ENCODE peak calls at places on chromosomes 5 and 9, in five cellular contexts. Z, D, K, G and U are unnamed samples.

GRCh38 chr9:35658144-35658893 is at the start of gene CCDC107:
- DNase-seq in Z (peak), K (peak), D (peak), G (peak), U (peak)

GRCh38 chr9:127936347-127936852 is 1.3 kb downstream of the DPM2 start:
- DNase-seq in G (no peak), D (no peak), K (no peak), Z (no peak), U (no peak)

GRCh38 chr9:90684776-90685175 is 42.2 kb upstream of the DIRAS2 start:
- DNase-seq in K (no peak), G (no peak), Z (no peak), D (no peak), U (no peak)

GRCh38 chr5:57185301-57185700 is 11.4 kb downstream of the GPBP1 start:
- DNase-seq in G (no peak), K (no peak), D (no peak), Z (no peak), U (no peak)

GRCh38 chr5:164345853-164346252 is 840.4 kb downstream of the MAT2B start:
- DNase-seq in K (no peak), Z (no peak), D (no peak), G (no peak), U (no peak)

GRCh38 chr5:169001392-169001791 is 299.5 kb downstream of the SLIT3 start:
- DNase-seq in D (no peak), Z (no peak), K (no peak), G (no peak), U (no peak)

GRCh38 chr5:93789173-93790070 is 48.0 kb upstream of the POU5F2 start:
- DNase-seq in Z (no peak), G (no peak), D (peak), K (no peak), U (no peak)

GRCh38 chr5:16869821-16870796 is 66.0 kb downstream of the MYO10 start:
- DNase-seq in D (peak), Z (no peak), G (no peak), K (no peak), U (no peak)

GRCh38 chr5:166834246-166834645 is 1457.2 kb upstream of the WWC1 start:
- DNase-seq in K (no peak), G (no peak), D (no peak), Z (no peak), U (no peak)